ENCODE peak calls at places on chromosomes 2 and 18, in ten cellular contexts. One of them, this sample, is unnamed.

GRCh38 chr2:33552758-33553461 is 46.2 kb downstream of the FAM98A start:
- DNase-seq in endothelial cell: no peak
- DNase-seq in upper lobe of left lung: no peak
- DNase-seq in GM12865: no peak
- DNase-seq in A549: no peak
- DNase-seq in fibroblast of pulmonary artery: peak
- DNase-seq in coronary artery: no peak
- DNase-seq in H9: no peak
- DNase-seq in cardiac fibroblast: peak
- DNase-seq in fibroblast of mammary gland: peak
- DNase-seq in this sample: no peak

GRCh38 chr2:104932243-104932642 is 78.3 kb downstream of the POU3F3 start:
- DNase-seq in upper lobe of left lung: no peak
- DNase-seq in endothelial cell: no peak
- DNase-seq in A549: no peak
- DNase-seq in fibroblast of mammary gland: no peak
- DNase-seq in fibroblast of pulmonary artery: no peak
- DNase-seq in H9: no peak
- DNase-seq in GM12865: no peak
- DNase-seq in cardiac fibroblast: no peak
- DNase-seq in coronary artery: no peak
- DNase-seq in this sample: no peak

GRCh38 chr2:182081602-182082260 is 96.1 kb downstream of the PPP1R1C start:
- DNase-seq in upper lobe of left lung: no peak
- DNase-seq in fibroblast of pulmonary artery: no peak
- DNase-seq in A549: no peak
- DNase-seq in H9: no peak
- DNase-seq in coronary artery: no peak
- DNase-seq in cardiac fibroblast: no peak
- DNase-seq in GM12865: no peak
- DNase-seq in endothelial cell: no peak
- DNase-seq in fibroblast of mammary gland: no peak
- DNase-seq in this sample: no peak

GRCh38 chr2:86372641-86373502 is 35.4 kb upstream of the REEP1 start:
- DNase-seq in GM12865: peak
- DNase-seq in upper lobe of left lung: no peak
- DNase-seq in endothelial cell: peak
- DNase-seq in H9: peak
- DNase-seq in coronary artery: no peak
- DNase-seq in fibroblast of pulmonary artery: peak
- DNase-seq in A549: peak
- DNase-seq in fibroblast of mammary gland: peak
- DNase-seq in cardiac fibroblast: peak
- DNase-seq in this sample: no peak

GRCh38 chr18:41761329-41762028 is 193.6 kb upstream of the PIK3C3 start:
- DNase-seq in upper lobe of left lung: no peak
- DNase-seq in H9: no peak
- DNase-seq in endothelial cell: no peak
- DNase-seq in GM12865: no peak
- DNase-seq in cardiac fibroblast: peak
- DNase-seq in coronary artery: no peak
- DNase-seq in fibroblast of mammary gland: peak
- DNase-seq in A549: peak
- DNase-seq in fibroblast of pulmonary artery: peak
- DNase-seq in this sample: no peak

GRCh38 chr2:84481702-84482101 is 22.6 kb upstream of the SUCLG1 start:
- DNase-seq in cardiac fibroblast: peak
- DNase-seq in fibroblast of mammary gland: peak
- DNase-seq in upper lobe of left lung: no peak
- DNase-seq in coronary artery: no peak
- DNase-seq in endothelial cell: no peak
- DNase-seq in GM12865: no peak
- DNase-seq in H9: no peak
- DNase-seq in fibroblast of pulmonary artery: peak
- DNase-seq in A549: no peak
- DNase-seq in this sample: no peak

GRCh38 chr2:174595415-174595814 is 2.2 kb downstream of the WIPF1 start:
- DNase-seq in fibroblast of pulmonary artery: no peak
- DNase-seq in endothelial cell: no peak
- DNase-seq in A549: no peak
- DNase-seq in H9: no peak
- DNase-seq in GM12865: peak
- DNase-seq in coronary artery: no peak
- DNase-seq in fibroblast of mammary gland: no peak
- DNase-seq in cardiac fibroblast: no peak
- DNase-seq in upper lobe of left lung: no peak
- DNase-seq in this sample: no peak

GRCh38 chr2:239952665-239953417 is 72.3 kb downstream of the NDUFA10 start:
- DNase-seq in upper lobe of left lung: no peak
- DNase-seq in endothelial cell: no peak
- DNase-seq in coronary artery: no peak
- DNase-seq in cardiac fibroblast: no peak
- DNase-seq in fibroblast of mammary gland: no peak
- DNase-seq in GM12865: no peak
- DNase-seq in H9: no peak
- DNase-seq in A549: no peak
- DNase-seq in fibroblast of pulmonary artery: no peak
- DNase-seq in this sample: no peak

GRCh38 chr18:79881695-79882094 is 69.8 kb downstream of the SLC66A2 start:
- DNase-seq in GM12865: no peak
- DNase-seq in endothelial cell: no peak
- DNase-seq in H9: no peak
- DNase-seq in fibroblast of pulmonary artery: no peak
- DNase-seq in coronary artery: peak
- DNase-seq in A549: no peak
- DNase-seq in cardiac fibroblast: no peak
- DNase-seq in upper lobe of left lung: no peak
- DNase-seq in fibroblast of mammary gland: no peak
- DNase-seq in this sample: no peak

GRCh38 chr18:58603365-58604067 is 25.4 kb downstream of the ALPK2 start:
- DNase-seq in A549: no peak
- DNase-seq in fibroblast of pulmonary artery: peak
- DNase-seq in GM12865: no peak
- DNase-seq in fibroblast of mammary gland: peak
- DNase-seq in H9: no peak
- DNase-seq in upper lobe of left lung: no peak
- DNase-seq in coronary artery: no peak
- DNase-seq in endothelial cell: no peak
- DNase-seq in cardiac fibroblast: no peak
- DNase-seq in this sample: no peak

GRCh38 chr2:128545829-128546228 is 227.2 kb upstream of the HS6ST1 start:
- DNase-seq in cardiac fibroblast: no peak
- DNase-seq in GM12865: no peak
- DNase-seq in fibroblast of mammary gland: no peak
- DNase-seq in H9: no peak
- DNase-seq in A549: no peak
- DNase-seq in coronary artery: no peak
- DNase-seq in fibroblast of pulmonary artery: no peak
- DNase-seq in endothelial cell: no peak
- DNase-seq in upper lobe of left lung: no peak
- DNase-seq in this sample: no peak

GRCh38 chr2:65435625-65436168 is 3.3 kb upstream of the SPRED2 start:
- DNase-seq in H9: peak
- DNase-seq in coronary artery: peak
- DNase-seq in cardiac fibroblast: peak
- DNase-seq in A549: peak
- DNase-seq in GM12865: peak
- DNase-seq in fibroblast of mammary gland: peak
- DNase-seq in fibroblast of pulmonary artery: peak
- DNase-seq in upper lobe of left lung: peak
- DNase-seq in endothelial cell: peak
- DNase-seq in this sample: no peak
- TF ChIP-seq CTCF in H9: no peak
- TF ChIP-seq CTCF in coronary artery: no peak
- TF ChIP-seq CTCF in cardiac fibroblast: no peak
- TF ChIP-seq CTCF in A549: no peak
- TF ChIP-seq CTCF in GM12865: no peak
- TF ChIP-seq CTCF in fibroblast of mammary gland: no peak
- TF ChIP-seq CTCF in fibroblast of pulmonary artery: no peak
- TF ChIP-seq CTCF in upper lobe of left lung: no peak
- TF ChIP-seq CTCF in endothelial cell: no peak
- TF ChIP-seq CTCF in this sample: no peak

GRCh38 chr2:7031424-7032245 is 114.4 kb downstream of the RNF144A start:
- DNase-seq in cardiac fibroblast: peak
- DNase-seq in fibroblast of mammary gland: peak
- DNase-seq in A549: no peak
- DNase-seq in endothelial cell: no peak
- DNase-seq in coronary artery: no peak
- DNase-seq in fibroblast of pulmonary artery: peak
- DNase-seq in GM12865: no peak
- DNase-seq in upper lobe of left lung: no peak
- DNase-seq in H9: no peak
- DNase-seq in this sample: peak
- TF ChIP-seq CTCF in cardiac fibroblast: no peak
- TF ChIP-seq CTCF in fibroblast of mammary gland: no peak
- TF ChIP-seq CTCF in A549: no peak
- TF ChIP-seq CTCF in endothelial cell: no peak
- TF ChIP-seq CTCF in coronary artery: no peak
- TF ChIP-seq CTCF in fibroblast of pulmonary artery: no peak
- TF ChIP-seq CTCF in GM12865: no peak
- TF ChIP-seq CTCF in upper lobe of left lung: peak
- TF ChIP-seq CTCF in H9: no peak
- TF ChIP-seq CTCF in this sample: peak

GRCh38 chr2:55157474-55157884 is 74.6 kb downstream of the CLHC1 start:
- DNase-seq in GM12865: peak
- DNase-seq in fibroblast of pulmonary artery: no peak
- DNase-seq in cardiac fibroblast: no peak
- DNase-seq in endothelial cell: no peak
- DNase-seq in coronary artery: no peak
- DNase-seq in upper lobe of left lung: no peak
- DNase-seq in A549: no peak
- DNase-seq in H9: no peak
- DNase-seq in fibroblast of mammary gland: peak
- DNase-seq in this sample: no peak
- TF ChIP-seq CTCF in GM12865: no peak
- TF ChIP-seq CTCF in fibroblast of pulmonary artery: no peak
- TF ChIP-seq CTCF in cardiac fibroblast: peak
- TF ChIP-seq CTCF in endothelial cell: no peak
- TF ChIP-seq CTCF in coronary artery: no peak
- TF ChIP-seq CTCF in upper lobe of left lung: peak
- TF ChIP-seq CTCF in A549: no peak
- TF ChIP-seq CTCF in H9: no peak
- TF ChIP-seq CTCF in fibroblast of mammary gland: peak
- TF ChIP-seq CTCF in this sample: peak

GRCh38 chr2:535222-535621 is 142.0 kb downstream of the TMEM18 start:
- DNase-seq in fibroblast of mammary gland: no peak
- DNase-seq in upper lobe of left lung: no peak
- DNase-seq in cardiac fibroblast: no peak
- DNase-seq in GM12865: no peak
- DNase-seq in endothelial cell: no peak
- DNase-seq in coronary artery: no peak
- DNase-seq in A549: no peak
- DNase-seq in fibroblast of pulmonary artery: no peak
- DNase-seq in H9: no peak
- DNase-seq in this sample: no peak
- TF ChIP-seq CTCF in fibroblast of mammary gland: peak
- TF ChIP-seq CTCF in upper lobe of left lung: no peak
- TF ChIP-seq CTCF in cardiac fibroblast: no peak
- TF ChIP-seq CTCF in GM12865: no peak
- TF ChIP-seq CTCF in endothelial cell: peak
- TF ChIP-seq CTCF in coronary artery: no peak
- TF ChIP-seq CTCF in A549: no peak
- TF ChIP-seq CTCF in fibroblast of pulmonary artery: no peak
- TF ChIP-seq CTCF in H9: peak
- TF ChIP-seq CTCF in this sample: no peak

DNA sequence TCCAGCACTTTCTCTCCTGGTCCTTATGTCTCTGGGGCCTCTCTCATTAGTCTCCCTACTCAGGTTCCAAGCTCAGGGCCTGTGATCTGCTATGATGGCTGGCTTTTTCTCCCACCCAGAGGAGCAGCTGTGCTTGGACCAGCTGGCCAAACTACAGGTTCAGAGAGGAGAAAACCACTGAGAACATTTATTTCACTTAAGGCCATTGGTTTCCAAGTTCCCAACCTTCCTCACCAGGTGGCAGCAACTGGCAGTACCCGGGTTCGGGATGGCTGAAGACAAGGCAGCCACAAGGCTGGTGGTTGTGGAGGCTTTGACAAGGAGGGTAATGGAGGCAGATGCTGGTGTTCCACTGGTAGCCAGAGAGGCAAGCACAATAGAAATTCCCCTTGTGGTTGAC is 29.9 kb upstream of the SELENOI start:
- DNase-seq in fibroblast of mammary gland: no peak
- DNase-seq in GM12865: peak
- DNase-seq in A549: peak
- DNase-seq in H9: no peak
- DNase-seq in fibroblast of pulmonary artery: no peak
- DNase-seq in endothelial cell: no peak
- DNase-seq in cardiac fibroblast: no peak
- DNase-seq in coronary artery: no peak
- DNase-seq in upper lobe of left lung: no peak
- DNase-seq in this sample: no peak
- TF ChIP-seq CTCF in fibroblast of mammary gland: no peak
- TF ChIP-seq CTCF in GM12865: no peak
- TF ChIP-seq CTCF in A549: peak
- TF ChIP-seq CTCF in H9: peak
- TF ChIP-seq CTCF in fibroblast of pulmonary artery: peak
- TF ChIP-seq CTCF in endothelial cell: no peak
- TF ChIP-seq CTCF in cardiac fibroblast: peak
- TF ChIP-seq CTCF in coronary artery: no peak
- TF ChIP-seq CTCF in upper lobe of left lung: no peak
- TF ChIP-seq CTCF in this sample: peak

This sample was measured in keratinocyte.